ENCODE peak calls at places on chromosomes 4 and X, in eight cellular contexts. V is right lobe of liver, T is heart left ventricle, S is breast epithelium, G is body of pancreas, O is testis, K is adrenal gland, R is A549. Z is an unnamed sample. For H3K4me1, the result is how much of the 10 kb centered on the place peaks cover.

GRCh38 chrX:129875669-129876068 is 30.3 kb upstream of the UTP14A start:
- DNase-seq in R (no peak), S (no peak), T (no peak), K (no peak), G (no peak), O (no peak), V (no peak), Z (no peak)

GRCh38 chrX:64152857-64153256 is 52.7 kb downstream of the AMER1 start:
- DNase-seq in R (no peak), T (no peak), V (no peak), O (no peak), G (no peak), K (no peak), S (no peak), Z (no peak)

GRCh38 chr4:80336582-80336981 is 1.1 kb downstream of the CFAP299 start:
- DNase-seq in K (no peak), G (peak), O (peak), R (peak), S (no peak), V (no peak), T (no peak), Z (no peak)

GRCh38 chrX:108199691-108200090 is 108.1 kb downstream of the ATG4A start:
- DNase-seq in R (peak), K (peak), V (no peak), T (no peak), G (no peak), S (no peak), O (peak), Z (peak)

GRCh38 chr4:15653430-15653829 is 1.7 kb downstream of the FBXL5 start:
- DNase-seq in T (no peak), O (no peak), G (no peak), R (no peak), K (no peak), S (no peak), V (no peak), Z (no peak)

GRCh38 chr4:123250843-123251242 is 145.8 kb upstream of the SPRY1 start:
- DNase-seq in G (peak), S (no peak), T (peak), V (no peak), R (no peak), K (peak), O (peak), Z (peak)

GRCh38 chr4:153566751-153567150 is 100.6 kb downstream of the TMEM131L start:
- DNase-seq in O (no peak), T (no peak), S (no peak), R (no peak), G (peak), K (no peak), V (peak), Z (no peak)

GRCh38 chrX:41275661-41276609 is 58.0 kb upstream of the DDX3X start:
- DNase-seq in R (peak), K (peak), T (peak), G (peak), V (peak), S (peak), O (peak), Z (peak)

GRCh38 chr4:3765271-3766206 is 646 bp upstream of the ADRA2C start:
- DNase-seq in O (peak), S (no peak), R (peak), K (peak), G (peak), T (peak), V (peak), Z (peak)

GRCh38 chr4:136441629-136442282 is 1090.5 kb downstream of the PCDH18 start:
- DNase-seq in S (no peak), G (no peak), V (no peak), T (no peak), R (no peak), K (no peak), O (no peak), Z (no peak)

GRCh38 chr4:22071749-22072148 is 123.2 kb upstream of the KCNIP4 start:
- DNase-seq in S (no peak), T (no peak), K (no peak), R (no peak), G (no peak), O (no peak), V (no peak), Z (no peak)

GRCh38 chr4:37441231-37442061 is 196.9 kb downstream of the NWD2 start:
- DNase-seq in V (no peak), K (no peak), O (no peak), G (no peak), R (peak), S (no peak), T (no peak), Z (no peak)

GRCh38 chr4:8525383-8526120 is 54.6 kb upstream of the GPR78 start:
- DNase-seq in K (no peak), S (no peak), R (no peak), G (no peak), V (no peak), O (no peak), T (no peak), Z (no peak)

GRCh38 chr4:140153744-140154571 is at the start of gene MAML3:
- DNase-seq in O (peak), S (peak), T (peak), R (peak), G (peak), V (peak), K (peak), Z (peak)

GRCh38 chr4:107036602-107037151 is 564 bp upstream of the DKK2 start:
- DNase-seq in S (no peak), O (no peak), R (no peak), G (no peak), K (no peak), T (no peak), V (no peak), Z (peak)

GRCh38 chr4:143185253-143186107 is 763 bp downstream of the USP38 start:
- DNase-seq in S (peak), K (no peak), R (peak), G (no peak), V (peak), T (peak), O (peak), Z (no peak)

GRCh38 chrX:40570346-40571093 is 10.2 kb upstream of the ATP6AP2 start:
- DNase-seq in S (no peak), O (no peak), R (no peak), G (no peak), V (no peak), T (no peak), K (no peak), Z (no peak)

GRCh38 chr4:155889036-155889793 is 14.3 kb upstream of the TDO2 start:
- DNase-seq in G (peak), K (peak), O (peak), S (no peak), T (no peak), V (no peak), R (peak), Z (peak)

GRCh38 chrX:15882704-15883539 is 28.3 kb upstream of the AP1S2 start:
- DNase-seq in R (peak), S (no peak), K (no peak), V (no peak), G (no peak), O (no peak), T (no peak), Z (no peak)

GRCh38 chrX:140040397-140040796 is 75.1 kb upstream of the CXorf66 start:
- DNase-seq in S (no peak), V (no peak), O (no peak), T (no peak), G (no peak), K (peak), R (peak), Z (no peak)

GRCh38 chrX:24364326-24364725 is 3.9 kb downstream of the SUPT20HL1 start:
- DNase-seq in G (no peak), R (no peak), V (no peak), T (no peak), S (no peak), K (no peak), O (no peak), Z (no peak)

GRCh38 chrX:78650906-78651437 is 8.2 kb downstream of the RTL3 start:
- DNase-seq in G (no peak), V (no peak), T (no peak), S (no peak), K (no peak), R (no peak), O (no peak), Z (no peak)

GRCh38 chr4:83876047-83876446 is 340.1 kb downstream of the GPAT3 start:
- DNase-seq in V (no peak), G (no peak), S (no peak), O (no peak), T (no peak), R (no peak), K (no peak), Z (no peak)

GRCh38 chr4:178577933-178578332 is 1135.7 kb upstream of the AGA start:
- DNase-seq in G (no peak), V (no peak), S (no peak), T (no peak), K (no peak), R (no peak), O (peak), Z (no peak)

GRCh38 chr4:176610594-176610993 is 182.1 kb downstream of the VEGFC start:
- DNase-seq in K (no peak), G (no peak), O (no peak), T (no peak), V (no peak), R (no peak), S (no peak), Z (no peak)

GRCh38 chrX:48785525-48786214 is 720 bp upstream of the GATA1 start:
- DNase-seq in R (no peak), G (no peak), K (no peak), V (no peak), O (no peak), T (no peak), S (no peak), Z (no peak)

GRCh38 chr4:141569141-141569540 is 67.2 kb upstream of the IL15 start:
- DNase-seq in G (no peak), K (no peak), R (peak), O (no peak), S (no peak), T (no peak), V (no peak), Z (no peak)

GRCh38 chr4:87122252-87122651 is 98.2 kb downstream of the KLHL8 start:
- DNase-seq in G (no peak), R (no peak), K (no peak), T (no peak), S (no peak), V (no peak), O (no peak), Z (no peak)

GRCh38 chrX:40101430-40101802 is 3.7 kb upstream of the BCOR start:
- DNase-seq in T (no peak), O (no peak), V (no peak), S (no peak), R (no peak), G (no peak), K (no peak), Z (no peak)

GRCh38 chrX:45424341-45424740 is 223.7 kb upstream of the DIPK2B start:
- DNase-seq in T (no peak), G (no peak), R (no peak), V (no peak), K (no peak), O (no peak), S (no peak), Z (no peak)

GRCh38 chr4:169246957-169247396 is 23.8 kb downstream of the SH3RF1 start:
- DNase-seq in K (no peak), O (no peak), R (no peak), T (no peak), S (no peak), G (no peak), V (no peak), Z (no peak)
- H3K4me1 ChIP-seq in K (under half), O (under half), R (half or more), T (half or more), S (under half), G (under half), V (under half), Z (under half)

GRCh38 chr4:113294910-113295309 is 245.5 kb downstream of the ANK2 start:
- DNase-seq in K (no peak), T (no peak), S (no peak), G (no peak), O (no peak), R (no peak), V (no peak), Z (no peak)
- TF ChIP-seq CTCF in K (no peak), T (no peak), S (no peak), G (no peak), O (no peak), R (peak), V (no peak), Z (no peak)

GRCh38 chr4:10080874-10081606 is 35.6 kb downstream of the WDR1 start:
- DNase-seq in S (peak), O (no peak), T (peak), G (peak), V (no peak), R (no peak), K (no peak), Z (no peak)
- TF ChIP-seq POLR2A in S (no peak), O (no peak), T (no peak), G (no peak), V (no peak), R (no peak), K (no peak), Z (no peak)

GRCh38 chr4:17186916-17187315 is 288.5 kb upstream of the LDB2 start:
- DNase-seq in T (no peak), S (no peak), K (no peak), R (no peak), O (no peak), V (no peak), G (no peak), Z (no peak)
- H3K4me1 ChIP-seq in T (under half), S (under half), K (under half), R (under half), O (under half), V (under half), G (under half), Z (under half)

GRCh38 chr4:76426272-76426671 is 5.3 kb upstream of the CCDC158 start:
- DNase-seq in T (no peak), O (no peak), V (no peak), R (peak), S (no peak), K (no peak), G (peak), Z (no peak)

GRCh38 chr4:76420311-76420710 is 630 bp downstream of the CCDC158 start:
- DNase-seq in R (no peak), G (peak), O (no peak), K (no peak), S (no peak), V (no peak), T (no peak), Z (no peak)

GRCh38 chr4:76420901-76421581 is at the start of gene CCDC158:
- DNase-seq in S (no peak), R (no peak), G (peak), V (peak), T (no peak), K (peak), O (peak), Z (peak)
- TF ChIP-seq CTCF in S (no peak), R (no peak), G (no peak), V (peak), T (no peak), K (no peak), O (no peak), Z (no peak)

GRCh38 chr4:10223782-10224181 is 107.2 kb upstream of the WDR1 start:
- DNase-seq in R (no peak), O (no peak), S (no peak), V (no peak), K (no peak), G (no peak), T (no peak), Z (no peak)

GRCh38 chr4:10226756-10227155 is 110.2 kb upstream of the WDR1 start:
- DNase-seq in S (no peak), K (no peak), T (no peak), G (no peak), O (no peak), V (no peak), R (no peak), Z (no peak)

GRCh38 chr4:10225096-10225495 is 108.5 kb upstream of the WDR1 start:
- DNase-seq in K (no peak), V (no peak), O (no peak), T (no peak), G (no peak), R (no peak), S (no peak), Z (no peak)
- TF ChIP-seq POLR2A in K (no peak), V (no peak), O (no peak), T (no peak), G (no peak), R (no peak), S (no peak), Z (no peak)

GRCh38 chr4:118954246-118954645 is 65.6 kb downstream of the SYNPO2 start:
- DNase-seq in K (no peak), S (no peak), T (no peak), V (no peak), O (no peak), R (peak), G (no peak), Z (no peak)

GRCh38 chr4:118950929-118951570 is 62.4 kb downstream of the SYNPO2 start:
- DNase-seq in R (no peak), O (no peak), S (no peak), V (no peak), G (no peak), K (no peak), T (no peak), Z (no peak)

GRCh38 chr4:118955515-118955914 is 66.9 kb downstream of the SYNPO2 start:
- DNase-seq in R (no peak), T (no peak), S (no peak), K (no peak), O (no peak), G (no peak), V (no peak), Z (no peak)

GRCh38 chr4:118950224-118950623 is 61.6 kb downstream of the SYNPO2 start:
- DNase-seq in G (no peak), R (no peak), O (no peak), T (no peak), V (no peak), K (no peak), S (no peak), Z (no peak)

GRCh38 chr4:118953276-118953675 is 64.6 kb downstream of the SYNPO2 start:
- DNase-seq in T (no peak), O (no peak), R (no peak), V (no peak), K (no peak), S (no peak), G (no peak), Z (no peak)
- H3K4me1 ChIP-seq in T (half or more), O (under half), R (under half), V (under half), K (under half), S (under half), G (under half), Z (under half)